ENCODE peak calls at places on chromosomes 11 and 22, in five cellular contexts. One of them, this sample, is unnamed.

GRCh38 chr11:117604349-117604995 is 192.5 kb downstream of the DSCAML1 start:
- DNase-seq in thoracic aorta: no peak
- DNase-seq in fibroblast of lung: peak; percentile 8
- DNase-seq in CD4-positive, alpha-beta T cell: no peak
- DNase-seq in HFFc6: no peak
- DNase-seq in this sample: no peak

GRCh38 chr11:74581954-74582547 is 10.3 kb upstream of the POLD3 start:
- DNase-seq in HFFc6: no peak
- DNase-seq in CD4-positive, alpha-beta T cell: no peak
- DNase-seq in fibroblast of lung: no peak
- DNase-seq in thoracic aorta: no peak
- DNase-seq in this sample: no peak

GRCh38 chr22:38699143-38699542 is 1.6 kb downstream of the JOSD1 start:
- DNase-seq in HFFc6: no peak
- DNase-seq in thoracic aorta: no peak
- DNase-seq in CD4-positive, alpha-beta T cell: no peak
- DNase-seq in fibroblast of lung: no peak
- DNase-seq in this sample: no peak

GRCh38 chr11:61621917-61622585 is 41.2 kb upstream of the SYT7 start:
- DNase-seq in HFFc6: no peak
- DNase-seq in thoracic aorta: no peak
- DNase-seq in fibroblast of lung: no peak
- DNase-seq in CD4-positive, alpha-beta T cell: no peak
- DNase-seq in this sample: no peak

GRCh38 chr11:114501901-114502300 is 57.8 kb downstream of the NXPE1 start:
- DNase-seq in HFFc6: no peak
- DNase-seq in thoracic aorta: no peak
- DNase-seq in CD4-positive, alpha-beta T cell: no peak
- DNase-seq in fibroblast of lung: no peak
- DNase-seq in this sample: no peak

GRCh38 chr11:62449451-62449851 is 30.6 kb downstream of the SCGB1A1 start:
- DNase-seq in CD4-positive, alpha-beta T cell: no peak
- DNase-seq in fibroblast of lung: no peak
- DNase-seq in thoracic aorta: no peak
- DNase-seq in HFFc6: no peak
- DNase-seq in this sample: no peak

GRCh38 chr11:126059238-126059761 is 3.4 kb downstream of the CDON start:
- DNase-seq in CD4-positive, alpha-beta T cell: no peak
- DNase-seq in fibroblast of lung: no peak
- DNase-seq in thoracic aorta: no peak
- DNase-seq in HFFc6: no peak
- DNase-seq in this sample: peak; percentile 39

GRCh38 chr11:73270089-73270854 is 1.9 kb upstream of the P2RY6 start:
- DNase-seq in HFFc6: no peak
- DNase-seq in fibroblast of lung: no peak
- DNase-seq in CD4-positive, alpha-beta T cell: no peak
- DNase-seq in thoracic aorta: no peak
- DNase-seq in this sample: peak; percentile 1

GRCh38 chr22:33526434-33527107 is 393.7 kb downstream of the LARGE1 start:
- DNase-seq in HFFc6: no peak
- DNase-seq in thoracic aorta: no peak
- DNase-seq in CD4-positive, alpha-beta T cell: no peak
- DNase-seq in fibroblast of lung: no peak
- DNase-seq in this sample: no peak

GRCh38 chr22:42196454-42196853 is 65.8 kb upstream of the CYP2D6 start:
- DNase-seq in CD4-positive, alpha-beta T cell: no peak
- DNase-seq in fibroblast of lung: no peak
- DNase-seq in thoracic aorta: no peak
- DNase-seq in HFFc6: no peak
- DNase-seq in this sample: no peak

GRCh38 chr22:31020334-31020733 is 51.3 kb downstream of the TUG1 start:
- DNase-seq in fibroblast of lung: no peak
- DNase-seq in thoracic aorta: no peak
- DNase-seq in CD4-positive, alpha-beta T cell: no peak
- DNase-seq in HFFc6: no peak
- DNase-seq in this sample: no peak

GRCh38 chr11:35267504-35267903 is 128.5 kb downstream of the CD44 start:
- DNase-seq in HFFc6: peak; percentile 91
- DNase-seq in thoracic aorta: no peak
- DNase-seq in CD4-positive, alpha-beta T cell: no peak
- DNase-seq in fibroblast of lung: peak; percentile 90
- DNase-seq in this sample: no peak

GRCh38 chr11:19311306-19312030 is 70.7 kb upstream of the E2F8 start:
- DNase-seq in HFFc6: peak; percentile 38
- DNase-seq in fibroblast of lung: peak; percentile 13
- DNase-seq in CD4-positive, alpha-beta T cell: peak; percentile 6
- DNase-seq in thoracic aorta: peak; percentile 20
- DNase-seq in this sample: peak; percentile 85

GRCh38 chr11:19306570-19306969 is 65.8 kb upstream of the E2F8 start:
- DNase-seq in HFFc6: no peak
- DNase-seq in fibroblast of lung: no peak
- DNase-seq in thoracic aorta: no peak
- DNase-seq in CD4-positive, alpha-beta T cell: no peak
- DNase-seq in this sample: no peak

GRCh38 chr11:19313140-19313539 is 72.4 kb upstream of the E2F8 start:
- DNase-seq in fibroblast of lung: no peak
- DNase-seq in thoracic aorta: no peak
- DNase-seq in CD4-positive, alpha-beta T cell: no peak
- DNase-seq in HFFc6: no peak
- DNase-seq in this sample: no peak

GRCh38 chr11:19307498-19307897 is 66.8 kb upstream of the E2F8 start:
- DNase-seq in CD4-positive, alpha-beta T cell: no peak
- DNase-seq in thoracic aorta: no peak
- DNase-seq in fibroblast of lung: no peak
- DNase-seq in HFFc6: no peak
- DNase-seq in this sample: no peak
- TF ChIP-seq CTCF in CD4-positive, alpha-beta T cell: no peak
- TF ChIP-seq CTCF in thoracic aorta: no peak
- TF ChIP-seq CTCF in fibroblast of lung: no peak
- TF ChIP-seq CTCF in HFFc6: no peak
- TF ChIP-seq CTCF in this sample: no peak

DNA sequence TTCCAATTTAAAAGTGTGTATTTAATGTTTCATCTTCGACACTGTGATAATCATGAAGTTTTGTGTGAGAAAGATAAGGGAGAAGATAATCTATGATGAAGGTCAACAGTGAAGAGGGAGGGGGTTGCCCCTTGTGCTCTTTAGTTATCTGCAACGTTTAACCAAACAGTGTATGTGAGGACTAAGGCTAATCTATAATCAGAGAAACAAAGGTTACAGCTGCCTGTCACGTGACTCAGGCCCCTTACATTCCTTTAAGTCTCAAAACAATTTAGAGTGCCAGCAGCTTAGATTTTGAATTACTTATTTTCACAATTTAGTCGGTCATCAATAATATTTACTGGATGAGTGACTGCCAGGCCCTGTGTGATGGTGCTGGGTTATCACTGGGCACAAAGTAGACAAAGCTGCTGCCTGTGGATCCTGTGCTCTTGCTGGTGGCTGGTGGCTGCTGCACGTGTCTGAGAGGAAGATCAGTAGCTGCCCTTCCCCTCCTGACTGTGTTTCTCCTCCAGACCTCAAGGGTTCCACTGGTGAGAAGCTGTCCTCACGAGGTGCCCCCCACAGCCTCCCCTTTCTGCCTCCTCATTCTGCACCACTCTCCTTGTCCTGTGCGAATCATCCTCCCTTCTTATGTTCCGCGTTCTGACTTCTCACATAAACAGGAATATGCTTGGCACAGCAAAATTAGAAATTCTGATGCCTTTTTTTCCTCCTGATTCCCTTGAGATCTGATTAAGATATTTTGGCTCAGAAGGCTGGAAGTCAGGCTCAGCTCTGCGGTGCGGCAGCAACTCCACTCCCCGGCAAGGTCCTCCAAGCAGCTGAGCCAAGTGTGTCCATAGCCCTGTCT is 331.1 kb upstream of the B3GAT1 start:
- DNase-seq in HFFc6: no peak
- DNase-seq in thoracic aorta: no peak
- DNase-seq in fibroblast of lung: no peak
- DNase-seq in CD4-positive, alpha-beta T cell: no peak
- DNase-seq in this sample: no peak
- TF ChIP-seq CTCF in HFFc6: no peak
- TF ChIP-seq CTCF in thoracic aorta: no peak
- TF ChIP-seq CTCF in fibroblast of lung: no peak
- TF ChIP-seq CTCF in CD4-positive, alpha-beta T cell: no peak
- TF ChIP-seq CTCF in this sample: no peak

DNA sequence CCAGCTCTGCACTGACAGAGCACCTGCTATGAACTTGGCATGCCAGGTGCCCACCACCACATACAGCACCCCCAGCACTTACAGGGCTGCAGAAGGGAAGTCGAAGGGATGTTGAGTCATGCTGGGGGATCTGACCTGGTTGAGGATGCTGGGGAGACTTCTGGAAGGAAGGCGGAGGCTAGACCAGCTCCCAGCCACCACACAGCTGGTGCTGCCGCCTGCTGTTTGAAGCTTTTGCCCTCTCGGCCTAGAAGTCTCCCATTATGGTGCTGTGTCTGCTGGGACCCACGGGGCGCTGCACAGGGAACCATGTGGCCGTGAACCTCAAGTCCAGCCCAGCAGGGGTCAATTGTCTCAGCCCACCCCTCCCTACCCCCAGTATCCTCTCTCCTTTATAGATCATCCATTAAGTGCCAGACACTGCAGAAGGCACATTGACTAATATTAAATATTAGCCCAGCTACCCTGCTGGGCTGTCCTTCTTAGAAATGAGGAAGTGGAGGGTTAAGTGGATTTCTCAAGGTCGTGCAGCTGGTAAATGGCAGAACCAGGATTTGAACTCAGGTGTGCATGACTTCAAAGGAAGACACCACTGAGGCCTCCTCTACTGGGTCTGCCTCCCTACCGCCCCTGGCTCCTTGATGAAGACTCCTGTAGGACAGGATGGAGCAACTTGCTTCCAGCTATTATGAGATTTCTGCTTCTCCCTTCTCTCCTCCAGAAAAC is 49.7 kb downstream of the CYTH4 start:
- DNase-seq in thoracic aorta: no peak
- DNase-seq in CD4-positive, alpha-beta T cell: no peak
- DNase-seq in fibroblast of lung: no peak
- DNase-seq in HFFc6: no peak
- DNase-seq in this sample: no peak
- TF ChIP-seq CTCF in thoracic aorta: no peak
- TF ChIP-seq CTCF in CD4-positive, alpha-beta T cell: no peak
- TF ChIP-seq CTCF in fibroblast of lung: no peak
- TF ChIP-seq CTCF in HFFc6: peak; percentile 52
- TF ChIP-seq CTCF in this sample: no peak

GRCh38 chr11:94804874-94805273 is 36.7 kb downstream of the AMOTL1 start:
- DNase-seq in CD4-positive, alpha-beta T cell: no peak
- DNase-seq in HFFc6: no peak
- DNase-seq in thoracic aorta: no peak
- DNase-seq in fibroblast of lung: no peak
- DNase-seq in this sample: no peak

GRCh38 chr11:94806436-94806835 is 38.3 kb downstream of the AMOTL1 start:
- DNase-seq in thoracic aorta: no peak
- DNase-seq in CD4-positive, alpha-beta T cell: no peak
- DNase-seq in HFFc6: no peak
- DNase-seq in fibroblast of lung: peak; percentile 28
- DNase-seq in this sample: no peak

GRCh38 chr11:94805994-94806393 is 37.8 kb downstream of the AMOTL1 start:
- DNase-seq in fibroblast of lung: peak; percentile 30
- DNase-seq in thoracic aorta: no peak
- DNase-seq in CD4-positive, alpha-beta T cell: no peak
- DNase-seq in HFFc6: no peak
- DNase-seq in this sample: no peak

GRCh38 chr11:94813436-94813720 is 45.2 kb downstream of the AMOTL1 start:
- DNase-seq in CD4-positive, alpha-beta T cell: no peak
- DNase-seq in thoracic aorta: no peak
- DNase-seq in fibroblast of lung: no peak
- DNase-seq in HFFc6: no peak
- DNase-seq in this sample: no peak

GRCh38 chr11:94809251-94809650 is 41.1 kb downstream of the AMOTL1 start:
- DNase-seq in HFFc6: peak; percentile 43
- DNase-seq in thoracic aorta: no peak
- DNase-seq in fibroblast of lung: peak; percentile 63
- DNase-seq in CD4-positive, alpha-beta T cell: no peak
- DNase-seq in this sample: no peak
- TF ChIP-seq CTCF in HFFc6: no peak
- TF ChIP-seq CTCF in thoracic aorta: no peak
- TF ChIP-seq CTCF in fibroblast of lung: no peak
- TF ChIP-seq CTCF in CD4-positive, alpha-beta T cell: no peak
- TF ChIP-seq CTCF in this sample: no peak

GRCh38 chr11:17472467-17472866 is 4.2 kb downstream of the ABCC8 start:
- DNase-seq in fibroblast of lung: no peak
- DNase-seq in thoracic aorta: no peak
- DNase-seq in HFFc6: no peak
- DNase-seq in CD4-positive, alpha-beta T cell: no peak
- DNase-seq in this sample: no peak

GRCh38 chr11:17469998-17470397 is 6.6 kb downstream of the ABCC8 start:
- DNase-seq in CD4-positive, alpha-beta T cell: no peak
- DNase-seq in fibroblast of lung: no peak
- DNase-seq in HFFc6: no peak
- DNase-seq in thoracic aorta: no peak
- DNase-seq in this sample: no peak

GRCh38 chr11:17475666-17476316 is 854 bp downstream of the ABCC8 start:
- DNase-seq in thoracic aorta: no peak
- DNase-seq in HFFc6: no peak
- DNase-seq in fibroblast of lung: no peak
- DNase-seq in CD4-positive, alpha-beta T cell: no peak
- DNase-seq in this sample: peak; percentile 52

GRCh38 chr11:17471501-17471900 is 5.1 kb downstream of the ABCC8 start:
- DNase-seq in HFFc6: no peak
- DNase-seq in thoracic aorta: no peak
- DNase-seq in fibroblast of lung: no peak
- DNase-seq in CD4-positive, alpha-beta T cell: no peak
- DNase-seq in this sample: no peak

GRCh38 chr11:17473071-17473744 is 3.4 kb downstream of the ABCC8 start:
- DNase-seq in fibroblast of lung: no peak
- DNase-seq in thoracic aorta: no peak
- DNase-seq in HFFc6: peak; percentile 48
- DNase-seq in CD4-positive, alpha-beta T cell: no peak
- DNase-seq in this sample: peak; percentile 58
- TF ChIP-seq CTCF in fibroblast of lung: no peak
- TF ChIP-seq CTCF in thoracic aorta: no peak
- TF ChIP-seq CTCF in HFFc6: peak; percentile 62
- TF ChIP-seq CTCF in CD4-positive, alpha-beta T cell: no peak
- TF ChIP-seq CTCF in this sample: peak; percentile 50

GRCh38 chr22:35335468-35335867 is 35.8 kb downstream of the TOM1 start:
- DNase-seq in thoracic aorta: no peak
- DNase-seq in HFFc6: no peak
- DNase-seq in fibroblast of lung: no peak
- DNase-seq in CD4-positive, alpha-beta T cell: no peak
- DNase-seq in this sample: no peak
- TF ChIP-seq CTCF in thoracic aorta: no peak
- TF ChIP-seq CTCF in HFFc6: no peak
- TF ChIP-seq CTCF in fibroblast of lung: no peak
- TF ChIP-seq CTCF in CD4-positive, alpha-beta T cell: no peak
- TF ChIP-seq CTCF in this sample: no peak

DNA sequence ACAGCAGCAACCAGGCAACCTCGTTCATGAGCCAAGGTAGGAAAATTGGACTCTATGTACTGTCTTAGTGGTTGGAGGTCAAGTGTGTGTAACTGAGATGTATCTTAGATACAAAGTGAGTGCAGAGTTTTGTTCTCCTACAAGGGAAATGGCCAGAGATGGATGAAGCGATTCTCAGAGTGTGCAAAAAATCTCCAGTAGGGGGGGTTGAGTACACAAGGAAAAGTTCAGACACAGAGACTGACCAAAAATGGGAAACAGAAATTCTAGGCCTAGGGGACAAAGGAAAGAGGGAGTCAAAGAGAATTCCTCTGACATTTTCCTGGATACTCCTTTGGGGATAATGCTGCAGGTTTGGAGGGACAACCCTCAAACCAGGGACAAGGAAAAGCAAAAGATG is 38.2 kb upstream of the OR5AK2 start:
- DNase-seq in CD4-positive, alpha-beta T cell: no peak
- DNase-seq in fibroblast of lung: no peak
- DNase-seq in HFFc6: no peak
- DNase-seq in thoracic aorta: no peak
- DNase-seq in this sample: no peak
- TF ChIP-seq CTCF in CD4-positive, alpha-beta T cell: no peak
- TF ChIP-seq CTCF in fibroblast of lung: peak; percentile 26
- TF ChIP-seq CTCF in HFFc6: no peak
- TF ChIP-seq CTCF in thoracic aorta: no peak
- TF ChIP-seq CTCF in this sample: no peak

GRCh38 chr22:20107951-20108756 is 7.8 kb upstream of the RANBP1 start:
- DNase-seq in HFFc6: no peak
- DNase-seq in fibroblast of lung: no peak
- DNase-seq in thoracic aorta: no peak
- DNase-seq in CD4-positive, alpha-beta T cell: no peak
- DNase-seq in this sample: no peak
- TF ChIP-seq CTCF in HFFc6: no peak
- TF ChIP-seq CTCF in fibroblast of lung: no peak
- TF ChIP-seq CTCF in thoracic aorta: no peak
- TF ChIP-seq CTCF in CD4-positive, alpha-beta T cell: no peak
- TF ChIP-seq CTCF in this sample: no peak